ENCODE peak calls at places on chromosomes 11 and 22, in ten cellular contexts. K, S, L, M, W, J, Y, Z, A and T are unnamed samples.

GRCh38 chr11:120303004-120303637 is 22.0 kb upstream of the TLCD5 start:
- DNase-seq in K (peak), S (peak), L (peak), M (peak), W (peak), J (peak), Y (no peak), Z (peak), A (peak), T (peak)

GRCh38 chr11:18383388-18384156 is 10.8 kb upstream of the LDHA start:
- DNase-seq in K (peak), S (peak), L (peak), M (peak), W (peak), J (peak), Y (no peak), Z (peak), A (peak), T (peak)

GRCh38 chr11:58807358-58807757 is 37.1 kb downstream of the GLYATL2 start:
- DNase-seq in K (no peak), S (no peak), L (no peak), M (no peak), W (no peak), J (no peak), Y (no peak), Z (no peak), A (no peak), T (no peak)

GRCh38 chr11:87043894-87044293 is 6.2 kb downstream of the TMEM135 start:
- DNase-seq in K (no peak), S (no peak), L (no peak), M (no peak), W (no peak), J (no peak), Y (no peak), Z (no peak), A (no peak), T (no peak)

GRCh38 chr11:35897019-35897418 is 46.8 kb upstream of the LDLRAD3 start:
- DNase-seq in K (no peak), S (no peak), L (no peak), M (no peak), W (no peak), J (no peak), Y (no peak), Z (no peak), A (no peak), T (no peak)

GRCh38 chr11:117538731-117539130 is 211.1 kb downstream of the CEP164 start:
- DNase-seq in K (no peak), S (no peak), L (no peak), M (no peak), W (no peak), J (no peak), Y (no peak), Z (no peak), A (no peak), T (no peak)

GRCh38 chr11:114964676-114965214 is 286.4 kb downstream of the NXPE2 start:
- DNase-seq in K (no peak), S (no peak), L (no peak), M (no peak), W (no peak), J (no peak), Y (no peak), Z (no peak), A (no peak), T (peak)

GRCh38 chr11:58905716-58906547 is 33.4 kb upstream of the GLYATL1 start:
- DNase-seq in K (no peak), S (peak), L (no peak), M (no peak), W (no peak), J (peak), Y (peak), Z (peak), A (peak), T (peak)

GRCh38 chr22:40732996-40733292 is 53.7 kb downstream of the MCHR1 start:
- DNase-seq in K (no peak), S (no peak), L (no peak), M (no peak), W (no peak), J (no peak), Y (no peak), Z (no peak), A (no peak), T (no peak)

GRCh38 chr11:2580444-2581050 is 119.2 kb downstream of the KCNQ1OT1 start:
- DNase-seq in K (no peak), S (no peak), L (no peak), M (no peak), W (no peak), J (no peak), Y (no peak), Z (no peak), A (no peak), T (no peak)

GRCh38 chr11:76206327-76207081 is at the start of gene WNT11:
- DNase-seq in K (peak), S (peak), L (peak), M (no peak), W (peak), J (peak), Y (peak), Z (peak), A (peak), T (peak)

GRCh38 chr22:22103078-22103593 is 120.5 kb upstream of the TOP3B start:
- DNase-seq in K (peak), S (peak), L (peak), M (no peak), W (no peak), J (no peak), Y (no peak), Z (no peak), A (no peak), T (no peak)

GRCh38 chr11:73194593-73194992 is 23.5 kb upstream of the P2RY2 start:
- DNase-seq in K (no peak), S (no peak), L (no peak), M (no peak), W (no peak), J (no peak), Y (no peak), Z (no peak), A (peak), T (peak)

GRCh38 chr11:117595440-117595839 is 201.6 kb downstream of the DSCAML1 start:
- DNase-seq in K (no peak), S (peak), L (no peak), M (no peak), W (no peak), J (no peak), Y (no peak), Z (no peak), A (no peak), T (no peak)

GRCh38 chr22:40043086-40043485 is 48.3 kb downstream of the FAM83F start:
- DNase-seq in K (no peak), S (no peak), L (no peak), M (no peak), W (no peak), J (no peak), Y (no peak), Z (no peak), A (no peak), T (peak)

GRCh38 chr22:41775976-41776375 is 24.5 kb upstream of the CCDC134 start:
- DNase-seq in K (no peak), S (no peak), L (no peak), M (no peak), W (no peak), J (no peak), Y (no peak), Z (no peak), A (no peak), T (peak)

GRCh38 chr11:12120031-12121008 is 9.9 kb downstream of the MICAL2 start:
- DNase-seq in K (no peak), S (no peak), L (no peak), M (no peak), W (no peak), J (no peak), Y (no peak), Z (no peak), A (no peak), T (no peak)

GRCh38 chr11:64874308-64874707 is 4.1 kb downstream of the EHD1 start:
- DNase-seq in K (no peak), S (no peak), L (peak), M (no peak), W (no peak), J (no peak), Y (no peak), Z (no peak), A (no peak), T (no peak)

GRCh38 chr11:1939006-1939626 is 8.0 kb upstream of the MRPL23 start:
- DNase-seq in K (no peak), S (no peak), L (no peak), M (no peak), W (no peak), J (no peak), Y (no peak), Z (no peak), A (no peak), T (no peak)

GRCh38 chr11:12853325-12853651 is 155.8 kb upstream of the RASSF10 start:
- DNase-seq in K (no peak), S (no peak), L (no peak), M (no peak), W (no peak), J (no peak), Y (no peak), Z (no peak), A (no peak), T (no peak)

GRCh38 chr11:44727373-44728084 is 767 bp downstream of the TSPAN18 start:
- DNase-seq in K (peak), S (peak), L (peak), M (peak), W (peak), J (no peak), Y (peak), Z (peak), A (peak), T (peak)

GRCh38 chr22:23175817-23176644 is 4.3 kb upstream of the BCR start:
- DNase-seq in K (no peak), S (no peak), L (peak), M (no peak), W (no peak), J (no peak), Y (no peak), Z (no peak), A (no peak), T (no peak)

GRCh38 chr22:21712751-21713427 is 22.7 kb downstream of the YPEL1 start:
- DNase-seq in K (peak), S (peak), L (peak), M (peak), W (peak), J (no peak), Y (peak), Z (peak), A (peak), T (peak)

GRCh38 chr11:110438017-110438416 is 8.3 kb downstream of the FDX1 start:
- DNase-seq in K (no peak), S (no peak), L (peak), M (no peak), W (no peak), J (no peak), Y (no peak), Z (no peak), A (no peak), T (no peak)

GRCh38 chr11:35362571-35362980 is 56.8 kb downstream of the SLC1A2 start:
- DNase-seq in K (no peak), S (peak), L (no peak), M (no peak), W (no peak), J (no peak), Y (no peak), Z (peak), A (no peak), T (peak)

GRCh38 chr11:95584180-95584579 is 205.4 kb downstream of the FAM76B start:
- DNase-seq in K (no peak), S (no peak), L (peak), M (no peak), W (no peak), J (no peak), Y (no peak), Z (peak), A (peak), T (peak)

GRCh38 chr11:6237271-6237670 is 1.6 kb upstream of the CNGA4 start:
- DNase-seq in K (no peak), S (no peak), L (no peak), M (no peak), W (no peak), J (no peak), Y (no peak), Z (no peak), A (no peak), T (no peak)

GRCh38 chr22:45896153-45896951 is 80.6 kb downstream of the WNT7B start:
- DNase-seq in K (no peak), S (peak), L (no peak), M (no peak), W (no peak), J (peak), Y (no peak), Z (no peak), A (peak), T (no peak)

GRCh38 chr11:64226507-64227051 is 505 bp downstream of the NUDT22 start:
- DNase-seq in K (peak), S (peak), L (peak), M (no peak), W (peak), J (peak), Y (peak), Z (peak), A (no peak), T (peak)

GRCh38 chr11:128711136-128711535 is 17.3 kb downstream of the FLI1 start:
- DNase-seq in K (no peak), S (no peak), L (no peak), M (no peak), W (no peak), J (no peak), Y (no peak), Z (peak), A (peak), T (peak)

GRCh38 chr11:132187391-132187790 is 817.0 kb downstream of the NTM start:
- DNase-seq in K (no peak), S (no peak), L (no peak), M (no peak), W (no peak), J (no peak), Y (no peak), Z (no peak), A (no peak), T (no peak)

GRCh38 chr11:110777765-110778164 is 65.5 kb upstream of the ARHGAP20 start:
- DNase-seq in K (no peak), S (no peak), L (no peak), M (no peak), W (no peak), J (no peak), Y (no peak), Z (peak), A (peak), T (peak)